ENCODE peak calls at places on chromosomes 13 and 19, in six cellular contexts. One of them, this sample, is unnamed.

GRCh38 chr19:56308792-56309191 is 5.8 kb downstream of the ZSCAN5A start:
- DNase-seq in IMR-90: no peak
- DNase-seq in neuronal stem cell: no peak
- DNase-seq in H1: no peak
- DNase-seq in H9: no peak
- DNase-seq in trophoblast cell: no peak
- DNase-seq in this sample: no peak

GRCh38 chr13:101415358-101416174 is 742 bp downstream of the NALCN start:
- DNase-seq in IMR-90: no peak
- DNase-seq in neuronal stem cell: no peak
- DNase-seq in H1: peak
- DNase-seq in H9: no peak
- DNase-seq in trophoblast cell: no peak
- DNase-seq in this sample: no peak

GRCh38 chr19:3723883-3724282 is 15.7 kb downstream of the TJP3 start:
- DNase-seq in IMR-90: no peak
- DNase-seq in neuronal stem cell: no peak
- DNase-seq in H1: no peak
- DNase-seq in H9: no peak
- DNase-seq in trophoblast cell: no peak
- DNase-seq in this sample: no peak

GRCh38 chr19:35673121-35673804 is 6.9 kb downstream of the UPK1A start:
- DNase-seq in IMR-90: peak
- DNase-seq in neuronal stem cell: no peak
- DNase-seq in H1: peak
- DNase-seq in H9: peak
- DNase-seq in trophoblast cell: peak
- DNase-seq in this sample: peak

GRCh38 chr19:10617409-10618121 is 7.8 kb upstream of the SLC44A2 start:
- DNase-seq in IMR-90: peak
- DNase-seq in neuronal stem cell: no peak
- DNase-seq in H1: no peak
- DNase-seq in H9: no peak
- DNase-seq in trophoblast cell: peak
- DNase-seq in this sample: peak

GRCh38 chr19:2043864-2044708 is 7.0 kb downstream of the MKNK2 start:
- DNase-seq in IMR-90: no peak
- DNase-seq in neuronal stem cell: no peak
- DNase-seq in H1: peak
- DNase-seq in H9: peak
- DNase-seq in trophoblast cell: no peak
- DNase-seq in this sample: no peak

GRCh38 chr13:79258489-79258888 is 147.6 kb downstream of the RBM26 start:
- DNase-seq in IMR-90: no peak
- DNase-seq in neuronal stem cell: no peak
- DNase-seq in H1: no peak
- DNase-seq in H9: no peak
- DNase-seq in trophoblast cell: peak
- DNase-seq in this sample: no peak

GRCh38 chr19:55437410-55437809 is 5.7 kb downstream of the SHISA7 start:
- DNase-seq in IMR-90: peak
- DNase-seq in neuronal stem cell: peak
- DNase-seq in H1: peak
- DNase-seq in H9: peak
- DNase-seq in trophoblast cell: peak
- DNase-seq in this sample: peak

DNA sequence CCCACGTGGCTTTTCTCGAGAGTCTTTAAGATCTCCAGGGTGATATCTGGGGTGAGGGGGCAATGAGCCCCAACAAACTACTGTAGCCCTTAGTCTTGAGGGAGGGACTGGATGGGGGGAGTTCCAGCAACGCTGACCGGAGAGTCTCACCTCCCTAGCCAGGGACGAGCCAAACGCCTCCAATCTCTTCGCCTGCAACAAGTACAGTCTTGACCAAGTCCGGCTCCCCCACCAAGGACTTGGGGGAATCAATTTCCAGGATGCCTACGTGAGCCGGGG is 442 bp downstream of the CCDC8 start:
- DNase-seq in IMR-90: no peak
- DNase-seq in neuronal stem cell: no peak
- DNase-seq in H1: no peak
- DNase-seq in H9: no peak
- DNase-seq in trophoblast cell: no peak
- DNase-seq in this sample: no peak
- H3K23ac ChIP-seq in IMR-90: peak
- H3K23ac ChIP-seq in neuronal stem cell: peak
- H3K23ac ChIP-seq in H1: no peak
- H3K23ac ChIP-seq in H9: no peak
- H3K23ac ChIP-seq in trophoblast cell: no peak
- H3K23ac ChIP-seq in this sample: peak

DNA sequence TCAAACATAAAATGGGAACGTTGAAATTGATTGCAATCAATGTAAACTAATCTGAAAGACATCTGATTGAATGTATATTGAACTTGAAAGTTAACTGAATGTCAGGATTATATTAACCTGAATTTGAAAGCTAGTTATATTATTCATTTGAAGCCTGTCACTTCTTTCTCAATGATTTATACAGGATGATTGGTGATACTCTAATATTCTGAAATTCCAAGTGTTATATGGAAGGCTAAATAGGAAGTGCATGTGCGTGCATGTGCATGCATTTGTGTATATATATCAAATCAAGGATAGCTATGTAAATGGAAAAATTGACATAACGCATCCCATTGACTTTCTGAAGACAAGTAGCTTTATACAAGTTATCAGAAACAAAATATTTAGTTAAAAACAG is 143.3 kb downstream of the LMO7 start:
- DNase-seq in IMR-90: no peak
- DNase-seq in neuronal stem cell: no peak
- DNase-seq in H1: no peak
- DNase-seq in H9: no peak
- DNase-seq in trophoblast cell: no peak
- DNase-seq in this sample: no peak
- H3K14ac ChIP-seq in IMR-90: no peak
- H3K14ac ChIP-seq in neuronal stem cell: no peak
- H3K14ac ChIP-seq in H1: no peak
- H3K14ac ChIP-seq in H9: no peak
- H3K14ac ChIP-seq in trophoblast cell: no peak
- H3K14ac ChIP-seq in this sample: no peak

GRCh38 chr19:53520547-53521372 is 17.2 kb upstream of the ZNF331 start:
- DNase-seq in IMR-90: peak
- DNase-seq in neuronal stem cell: peak
- DNase-seq in H1: peak
- DNase-seq in H9: peak
- DNase-seq in trophoblast cell: peak
- DNase-seq in this sample: peak
- H3K18ac ChIP-seq in IMR-90: no peak
- H3K18ac ChIP-seq in neuronal stem cell: peak
- H3K18ac ChIP-seq in H1: peak
- H3K18ac ChIP-seq in H9: no peak
- H3K18ac ChIP-seq in trophoblast cell: peak
- H3K18ac ChIP-seq in this sample: peak

GRCh38 chr19:48398329-48399235 is 5.1 kb downstream of the GRIN2D start:
- DNase-seq in IMR-90: peak
- DNase-seq in neuronal stem cell: peak
- DNase-seq in H1: peak
- DNase-seq in H9: peak
- DNase-seq in trophoblast cell: peak
- DNase-seq in this sample: peak
- H3K23ac ChIP-seq in IMR-90: peak
- H3K23ac ChIP-seq in neuronal stem cell: peak
- H3K23ac ChIP-seq in H1: no peak
- H3K23ac ChIP-seq in H9: no peak
- H3K23ac ChIP-seq in trophoblast cell: no peak
- H3K23ac ChIP-seq in this sample: no peak